ENCODE peak calls at places on chromosomes 13 and 19, in six cellular contexts. V is islet precursor cell, O is bronchial epithelial cell, B is AG09319, M is NCI-H524, L is GM23338. Z is an unnamed sample.

GRCh38 chr19:40599331-40600085 is 1.7 kb upstream of the LTBP4 start:
- DNase-seq in B (no peak), M (no peak), L (peak), O (peak), V (peak), Z (no peak)

GRCh38 chr13:35891973-35892441 is 239.2 kb downstream of the DCLK1 start:
- DNase-seq in B (no peak), V (no peak), M (no peak), O (peak), L (no peak), Z (no peak)

GRCh38 chr19:16861875-16862274 is 26.9 kb upstream of the F2RL3 start:
- DNase-seq in B (no peak), M (peak), L (no peak), O (no peak), V (no peak), Z (no peak)

GRCh38 chr19:43439183-43440063 is 24.7 kb downstream of the TEX101 start:
- DNase-seq in V (no peak), L (no peak), O (peak), M (no peak), B (peak), Z (peak)

GRCh38 chr19:33868821-33869412 is 72.2 kb downstream of the KCTD15 start:
- DNase-seq in L (peak), V (peak), B (no peak), M (peak), O (peak), Z (peak)

GRCh38 chr13:42322806-42323205 is 50.9 kb downstream of the AKAP11 start:
- DNase-seq in V (no peak), O (no peak), L (no peak), B (no peak), M (no peak), Z (no peak)

GRCh38 chr19:33639034-33639681 is 17.4 kb downstream of the CHST8 start:
- DNase-seq in M (peak), V (peak), L (no peak), O (no peak), B (no peak), Z (no peak)

GRCh38 chr19:1223018-1223855 is 14.6 kb downstream of the CBARP start:
- DNase-seq in B (no peak), O (peak), V (peak), M (peak), L (peak), Z (no peak)

GRCh38 chr19:34808566-34808965 is 35.6 kb upstream of the ZNF599 start:
- DNase-seq in L (no peak), V (no peak), B (no peak), M (no peak), O (peak), Z (peak)

GRCh38 chr13:83816081-83816480 is 66.2 kb downstream of the SLITRK1 start:
- DNase-seq in O (no peak), M (no peak), B (no peak), L (no peak), V (no peak), Z (no peak)

GRCh38 chr19:1087813-1088418 is 7.3 kb downstream of the POLR2E start:
- DNase-seq in V (no peak), L (no peak), M (no peak), B (no peak), O (no peak), Z (no peak)

GRCh38 chr13:41565221-41565620 is 107.9 kb downstream of the RGCC start:
- DNase-seq in V (no peak), L (no peak), B (no peak), M (peak), O (no peak), Z (peak)

GRCh38 chr13:55073000-55073399 is 2044.4 kb downstream of the OLFM4 start:
- DNase-seq in M (no peak), O (no peak), V (no peak), L (no peak), B (no peak), Z (no peak)

GRCh38 chr13:94419304-94419943 is 60.1 kb downstream of the DCT start:
- DNase-seq in M (no peak), L (no peak), V (no peak), O (peak), B (no peak), Z (peak)

GRCh38 chr13:24923305-24923640 is 159.3 kb downstream of the RNF17 start:
- DNase-seq in L (no peak), B (peak), V (no peak), O (no peak), M (no peak), Z (peak)

GRCh38 chr19:43778651-43779050 is 2.1 kb downstream of the KCNN4 start:
- DNase-seq in B (no peak), M (peak), V (no peak), L (no peak), O (no peak), Z (no peak)

GRCh38 chr13:19634129-19634740 is 776 bp downstream of the MPHOSPH8 start:
- DNase-seq in M (peak), O (peak), B (no peak), V (peak), L (peak), Z (peak)

GRCh38 chr13:77389617-77389984 is 62.7 kb upstream of the MYCBP2 start:
- DNase-seq in O (no peak), M (no peak), V (no peak), B (no peak), L (no peak), Z (no peak)

GRCh38 chr19:40923934-40924391 is 41.9 kb upstream of the CYP2A7 start:
- DNase-seq in B (no peak), M (no peak), V (peak), L (no peak), O (no peak), Z (no peak)

GRCh38 chr13:113209336-113209879 is at the start of gene CUL4A:
- DNase-seq in B (no peak), V (peak), L (peak), M (peak), O (no peak), Z (peak)

GRCh38 chr19:5293607-5294089 is 47.0 kb downstream of the PTPRS start:
- DNase-seq in L (peak), O (no peak), V (peak), M (peak), B (peak), Z (no peak)

GRCh38 chr13:51534075-51534817 is 50.0 kb upstream of the WDFY2 start:
- DNase-seq in B (no peak), M (no peak), V (no peak), O (peak), L (no peak), Z (peak)

GRCh38 chr13:23516706-23517105 is 53.5 kb upstream of the TNFRSF19 start:
- DNase-seq in B (no peak), M (no peak), V (no peak), O (no peak), L (no peak), Z (no peak)

GRCh38 chr19:813359-814107 is 8.2 kb downstream of the PLPPR3 start:
- DNase-seq in L (peak), O (no peak), V (peak), M (no peak), B (no peak), Z (no peak)

GRCh38 chr13:26558912-26559485 is 1.5 kb downstream of the WASF3 start:
- DNase-seq in M (no peak), V (no peak), O (no peak), B (no peak), L (peak), Z (no peak)

GRCh38 chr13:43042410-43042921 is 19.1 kb downstream of the DNAJC15 start:
- DNase-seq in O (no peak), M (no peak), V (no peak), L (no peak), B (no peak), Z (no peak)

GRCh38 chr19:42052241-42052863 is 17.7 kb downstream of the GRIK5 start:
- DNase-seq in O (peak), L (no peak), B (no peak), M (peak), V (no peak), Z (no peak)

GRCh38 chr13:71613347-71613746 is 253.7 kb downstream of the DACH1 start:
- DNase-seq in B (no peak), O (no peak), L (no peak), M (no peak), V (no peak), Z (no peak)

GRCh38 chr19:34313188-34313587 is 51.8 kb upstream of the GPI start:
- DNase-seq in O (peak), V (no peak), B (no peak), L (no peak), M (no peak), Z (peak)

GRCh38 chr19:50315773-50316448 is 13.3 kb downstream of the KCNC3 start:
- DNase-seq in M (peak), V (peak), B (no peak), L (peak), O (no peak), Z (no peak)

GRCh38 chr13:99384468-99384867 is 77.3 kb upstream of the GPR183 start:
- DNase-seq in B (no peak), L (no peak), V (peak), O (no peak), M (no peak), Z (no peak)

GRCh38 chr13:53848546-53848945 is 819.9 kb downstream of the OLFM4 start:
- DNase-seq in L (no peak), M (no peak), O (no peak), V (no peak), B (no peak), Z (no peak)

GRCh38 chr13:43245374-43245964 is 222.1 kb downstream of the DNAJC15 start:
- DNase-seq in M (no peak), L (no peak), B (peak), V (no peak), O (peak), Z (peak)

GRCh38 chr19:18587561-18587960 is 1.0 kb upstream of the REX1BD start:
- DNase-seq in B (no peak), O (no peak), V (no peak), L (no peak), M (no peak), Z (no peak)

GRCh38 chr13:80069374-80069773 is 271.6 kb downstream of the SPRY2 start:
- DNase-seq in V (no peak), L (no peak), M (no peak), B (no peak), O (no peak), Z (no peak)

GRCh38 chr13:20221772-20222171 is 10.3 kb downstream of the GJB6 start:
- DNase-seq in B (no peak), O (no peak), V (no peak), L (no peak), M (no peak), Z (peak)

GRCh38 chr19:46731007-46731501 is 14.1 kb upstream of the PRKD2 start:
- DNase-seq in M (peak), L (no peak), B (peak), O (peak), V (peak), Z (peak)